ENCODE peak calls at places on chromosomes 6 and 20, in eight cellular contexts. E, O, A, Y, Z, I, W and H are unnamed samples.

GRCh38 chr6:125191916-125192609 is 38.5 kb downstream of the TPD52L1 start:
- DNase-seq in I (peak), W (peak), O (peak), Z (peak), A (peak), E (peak), Y (peak), H (peak)

GRCh38 chr6:147061152-147061551 is 143.1 kb upstream of the STXBP5 start:
- DNase-seq in O (no peak), W (no peak), Y (no peak), A (no peak), E (no peak), I (no peak), Z (no peak), H (no peak)

GRCh38 chr6:108114861-108115597 is 40.5 kb upstream of the OSTM1 start:
- DNase-seq in Z (peak), W (peak), I (peak), A (peak), Y (no peak), O (peak), E (no peak), H (no peak)

GRCh38 chr6:6724319-6725119 is 136.0 kb downstream of the LY86 start:
- DNase-seq in O (peak), I (peak), A (peak), Z (peak), E (peak), W (peak), Y (peak), H (no peak)

GRCh38 chr6:1695546-1696494 is 86.1 kb downstream of the FOXC1 start:
- DNase-seq in W (no peak), A (no peak), Y (no peak), I (no peak), O (no peak), Z (no peak), E (no peak), H (no peak)

GRCh38 chr6:163722293-163722692 is 307.8 kb downstream of the QKI start:
- DNase-seq in I (no peak), Y (no peak), Z (no peak), W (no peak), O (no peak), E (no peak), A (no peak), H (no peak)

GRCh38 chr6:142374090-142374783 is 72.4 kb downstream of the ADGRG6 start:
- DNase-seq in A (no peak), Y (no peak), O (no peak), E (no peak), I (no peak), Z (no peak), W (no peak), H (no peak)

GRCh38 chr20:62832951-62833391 is 16.1 kb downstream of the COL9A3 start:
- DNase-seq in I (no peak), Y (no peak), Z (no peak), O (no peak), E (no peak), A (no peak), W (no peak), H (no peak)

GRCh38 chr6:19697744-19698290 is 139.4 kb upstream of the ID4 start:
- DNase-seq in Z (peak), A (no peak), W (no peak), O (no peak), I (peak), Y (no peak), E (no peak), H (no peak)

GRCh38 chr6:154606457-154606856 is 96.0 kb upstream of the CNKSR3 start:
- DNase-seq in W (no peak), I (peak), A (no peak), E (no peak), Z (peak), O (no peak), Y (peak), H (peak)

GRCh38 chr20:45842169-45842812 is 8.7 kb downstream of the SNX21 start:
- DNase-seq in A (no peak), I (no peak), O (no peak), Z (peak), E (no peak), Y (peak), W (no peak), H (peak)

GRCh38 chr20:47727170-47727880 is 58.0 kb downstream of the SULF2 start:
- DNase-seq in Y (peak), Z (no peak), I (no peak), A (no peak), E (no peak), O (peak), W (peak), H (peak)

GRCh38 chr6:7140631-7141366 is 33.0 kb downstream of the RREB1 start:
- DNase-seq in Y (peak), O (peak), Z (peak), E (peak), W (peak), I (peak), A (peak), H (no peak)

GRCh38 chr6:169204167-169204566 is 49.5 kb downstream of the THBS2 start:
- DNase-seq in A (no peak), W (no peak), E (no peak), I (no peak), O (no peak), Z (no peak), Y (no peak), H (no peak)

GRCh38 chr6:35663447-35664235 is 25.1 kb downstream of the FKBP5 start:
- DNase-seq in Y (peak), E (no peak), A (no peak), W (no peak), O (no peak), I (peak), Z (peak), H (no peak)

GRCh38 chr6:72182337-72183246 is 296.2 kb downstream of the RIMS1 start:
- DNase-seq in A (no peak), Y (peak), W (peak), Z (peak), E (no peak), I (peak), O (no peak), H (no peak)

GRCh38 chr6:32086661-32087573 is 22.2 kb downstream of the TNXB start:
- DNase-seq in Y (peak), Z (peak), I (peak), A (no peak), E (no peak), O (no peak), W (peak), H (peak)

GRCh38 chr6:87825865-87826264 is 123.8 kb upstream of the AKIRIN2 start:
- DNase-seq in Z (no peak), O (no peak), I (no peak), A (no peak), Y (peak), W (no peak), E (no peak), H (no peak)

GRCh38 chr6:38695227-38695900 is 7.6 kb downstream of the GLO1 start:
- DNase-seq in W (no peak), A (no peak), O (no peak), Y (no peak), Z (no peak), I (no peak), E (no peak), H (no peak)

GRCh38 chr20:60087563-60088105 is 129.4 kb downstream of the CDH26 start:
- DNase-seq in W (no peak), A (no peak), Y (no peak), E (no peak), O (no peak), I (no peak), Z (no peak), H (no peak)

GRCh38 chr6:47780510-47781356 is 1.1 kb upstream of the OPN5 start:
- DNase-seq in A (peak), Z (peak), Y (peak), W (no peak), E (peak), I (peak), O (no peak), H (no peak)

GRCh38 chr6:143097224-143097795 is 36.6 kb downstream of the AIG1 start:
- DNase-seq in Y (no peak), E (no peak), O (no peak), W (no peak), Z (no peak), I (peak), A (no peak), H (no peak)

GRCh38 chr20:22663528-22664025 is 79.2 kb upstream of the FOXA2 start:
- DNase-seq in A (no peak), Y (no peak), I (no peak), Z (no peak), W (no peak), E (no peak), O (no peak), H (no peak)

GRCh38 chr6:111757342-111757741 is 115.9 kb downstream of the FYN start:
- DNase-seq in A (no peak), Y (no peak), O (no peak), Z (peak), W (no peak), I (peak), E (no peak), H (no peak)

GRCh38 chr20:19758888-19759331 is 852 bp downstream of the RIN2 start:
- DNase-seq in E (no peak), O (peak), I (peak), Z (peak), Y (no peak), W (peak), A (peak), H (no peak)
- H3K4me3 ChIP-seq in E (no peak), O (peak), I (peak), Z (peak), Y (no peak), W (peak), A (peak), H (no peak)

DNA sequence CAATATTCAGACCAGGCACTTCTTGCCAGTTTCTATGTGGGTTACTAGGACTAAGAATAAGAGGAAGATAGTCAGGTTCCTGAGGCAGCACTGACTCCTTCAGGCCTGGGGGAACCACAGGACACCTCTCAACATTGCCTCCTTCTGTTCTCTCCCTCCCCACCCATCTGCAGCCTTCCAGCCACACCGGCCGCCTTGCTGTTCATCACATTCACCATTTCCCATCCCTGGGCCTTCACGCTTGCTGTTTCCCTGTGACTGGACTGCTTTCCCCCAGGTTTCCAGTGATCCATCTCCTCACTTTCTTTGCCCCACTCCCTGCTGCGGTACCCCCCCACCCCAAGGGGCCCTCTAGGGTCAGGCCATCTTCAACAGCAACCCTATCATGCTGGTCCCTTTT is 69.2 kb upstream of the SIRPA start:
- DNase-seq in W (no peak), O (no peak), I (peak), Z (no peak), Y (no peak), E (no peak), A (no peak), H (no peak)
- TF ChIP-seq CTCF in W (no peak), O (no peak), I (no peak), Z (no peak), Y (no peak), E (no peak), A (no peak), H (no peak)

GRCh38 chr6:121441477-121441876 is 6.0 kb downstream of the GJA1 start:
- DNase-seq in E (no peak), A (no peak), W (no peak), Z (no peak), Y (no peak), O (no peak), I (no peak), H (no peak)
- H3K4me3 ChIP-seq in E (no peak), A (peak), W (peak), Z (no peak), Y (no peak), O (peak), I (no peak), H (no peak)

GRCh38 chr6:99739526-99739925 is 132.9 kb downstream of the PRDM13 start:
- DNase-seq in Y (no peak), A (peak), Z (no peak), E (no peak), I (no peak), W (peak), O (peak), H (no peak)

GRCh38 chr6:99741092-99741491 is 134.5 kb downstream of the PRDM13 start:
- DNase-seq in Y (no peak), O (no peak), I (no peak), E (no peak), A (no peak), W (no peak), Z (no peak), H (no peak)

DNA sequence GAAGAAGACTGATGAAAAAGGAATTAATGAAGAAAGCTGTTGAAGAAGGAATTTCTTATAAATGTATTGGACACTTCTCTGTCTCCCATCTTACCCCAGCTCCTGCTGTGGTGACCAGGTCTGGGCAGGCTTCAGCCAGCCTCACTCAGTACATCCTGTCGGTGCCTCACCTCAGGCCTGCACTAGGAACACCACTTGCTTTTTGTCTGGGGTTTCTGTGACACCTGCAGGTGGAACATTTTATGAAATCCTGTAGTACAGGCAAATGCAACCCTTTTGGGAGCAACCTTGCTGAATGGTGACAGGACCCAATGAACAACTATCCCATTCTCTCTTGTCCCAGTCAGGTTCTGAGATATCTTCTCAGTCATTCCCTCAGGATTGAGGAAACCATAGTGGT is 129.7 kb downstream of the PRDM13 start:
- DNase-seq in W (no peak), Y (peak), E (peak), I (no peak), Z (peak), A (no peak), O (no peak), H (no peak)
- TF ChIP-seq CTCF in W (no peak), Y (no peak), E (no peak), I (no peak), Z (no peak), A (no peak), O (no peak), H (peak)

GRCh38 chr6:27604986-27605385 is 132.1 kb upstream of the ZNF184 start:
- DNase-seq in O (no peak), W (no peak), Y (peak), Z (no peak), I (peak), E (no peak), A (no peak), H (no peak)
- H3K4me3 ChIP-seq in O (peak), W (no peak), Y (peak), Z (peak), I (peak), E (peak), A (no peak), H (peak)

GRCh38 chr6:105001906-105002305 is 45.0 kb downstream of the LIN28B start:
- DNase-seq in I (no peak), A (no peak), E (no peak), O (no peak), W (no peak), Z (no peak), Y (no peak), H (no peak)

GRCh38 chr6:105001063-105001462 is 44.2 kb downstream of the LIN28B start:
- DNase-seq in E (no peak), O (no peak), Y (no peak), W (no peak), I (no peak), A (no peak), Z (no peak), H (no peak)

GRCh38 chr6:104995989-104996617 is 39.2 kb downstream of the LIN28B start:
- DNase-seq in W (no peak), Z (peak), A (no peak), O (no peak), Y (peak), E (no peak), I (peak), H (no peak)
- TF ChIP-seq CTCF in W (no peak), Z (no peak), A (no peak), O (peak), Y (no peak), E (peak), I (no peak), H (no peak)

GRCh38 chr20:51498765-51499540 is 43.6 kb downstream of the NFATC2 start:
- DNase-seq in A (no peak), O (no peak), Y (no peak), W (no peak), Z (no peak), E (no peak), I (no peak), H (no peak)

GRCh38 chr20:51496964-51497363 is 45.6 kb downstream of the NFATC2 start:
- DNase-seq in E (no peak), W (no peak), I (no peak), Z (no peak), A (no peak), O (no peak), Y (no peak), H (no peak)

GRCh38 chr20:51495921-51496545 is 46.5 kb downstream of the NFATC2 start:
- DNase-seq in I (no peak), A (no peak), E (no peak), Z (no peak), Y (no peak), W (no peak), O (no peak), H (no peak)

GRCh38 chr20:51500311-51500710 is 42.2 kb downstream of the NFATC2 start:
- DNase-seq in I (peak), W (no peak), Y (peak), A (no peak), O (no peak), E (no peak), Z (no peak), H (peak)

DNA sequence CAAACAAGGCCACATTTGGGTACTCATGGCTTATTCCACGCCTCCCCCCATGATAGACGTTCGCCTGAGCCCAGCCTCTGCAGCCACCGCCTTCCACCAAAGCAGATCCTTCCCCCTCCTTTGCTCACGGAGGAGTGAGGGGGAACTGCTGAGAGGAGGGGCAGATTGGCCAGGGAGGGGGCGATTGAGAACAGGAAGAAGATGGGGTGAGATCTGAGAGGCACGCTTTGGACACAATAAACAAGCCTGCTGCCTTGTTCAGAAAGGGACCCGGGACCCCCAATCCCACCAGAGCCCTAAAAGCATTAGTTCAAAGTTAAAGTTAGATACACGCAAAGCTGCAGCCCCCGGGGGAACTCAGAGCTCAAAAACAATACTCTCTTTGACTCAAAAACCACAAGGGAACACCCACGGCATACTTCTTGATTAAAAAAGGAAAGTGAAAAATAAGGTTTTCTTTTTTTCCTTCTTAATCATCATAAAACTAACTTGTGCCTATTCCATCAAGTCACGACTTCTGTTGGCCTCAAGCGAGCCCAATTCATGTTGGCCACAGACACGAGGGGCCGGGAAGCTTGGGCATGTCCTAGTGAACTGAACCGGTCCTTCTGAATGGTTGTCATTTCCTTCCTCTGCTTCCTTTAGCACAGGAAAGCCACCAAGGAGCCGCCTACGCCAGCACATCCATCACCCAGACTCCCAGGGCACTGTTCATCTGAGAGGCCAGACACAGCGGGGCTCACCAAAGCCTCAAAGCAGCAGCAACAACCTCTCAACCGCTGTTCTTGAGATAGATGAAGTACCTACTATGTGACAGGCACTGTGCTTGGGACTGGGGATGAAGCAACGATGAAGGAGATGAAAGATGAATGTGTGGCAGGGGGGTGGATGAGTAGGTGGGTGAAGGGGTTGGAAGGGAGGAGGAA is 44.7 kb downstream of the NFATC2 start:
- DNase-seq in A (peak), O (no peak), Z (peak), E (no peak), W (peak), I (peak), Y (peak), H (peak)
- H3K4me3 ChIP-seq in A (no peak), O (peak), Z (no peak), E (no peak), W (no peak), I (no peak), Y (peak), H (no peak)

GRCh38 chr6:159169557-159170332 is 545 bp downstream of the FNDC1 start:
- DNase-seq in I (peak), A (peak), E (no peak), Z (peak), O (peak), W (no peak), Y (no peak), H (no peak)

GRCh38 chr6:159170333-159170672 is 1.1 kb downstream of the FNDC1 start:
- DNase-seq in Z (peak), I (no peak), O (no peak), Y (no peak), W (no peak), A (no peak), E (no peak), H (no peak)

GRCh38 chr6:159168536-159169192 is 536 bp upstream of the FNDC1 start:
- DNase-seq in W (peak), Y (no peak), Z (peak), A (peak), O (peak), I (no peak), E (no peak), H (no peak)

GRCh38 chr6:159170999-159171712 is 2.0 kb downstream of the FNDC1 start:
- DNase-seq in Y (no peak), W (no peak), A (no peak), I (peak), O (peak), E (no peak), Z (peak), H (no peak)

DNA sequence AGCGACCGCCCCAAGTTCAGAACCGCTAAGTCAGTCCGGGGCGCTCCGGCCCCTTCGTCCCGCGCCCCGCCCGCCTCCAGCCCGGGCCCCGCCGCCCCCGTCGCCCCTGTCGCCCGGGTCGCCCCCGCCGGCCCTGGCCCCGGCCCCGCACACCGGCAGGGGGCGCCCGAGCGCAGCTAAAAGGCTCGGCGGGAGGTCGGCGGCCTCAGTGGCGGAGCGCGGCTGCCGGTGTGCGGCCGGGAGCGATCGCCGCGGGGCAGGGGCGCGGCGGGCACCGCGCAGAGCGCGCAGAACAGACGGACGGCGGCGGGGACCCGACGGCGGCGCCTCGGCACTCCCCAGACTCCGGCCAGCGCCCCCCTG is at the start of gene FNDC1:
- DNase-seq in I (no peak), Y (peak), A (no peak), W (peak), O (peak), Z (no peak), E (no peak), H (no peak)
- TF ChIP-seq CTCF in I (peak), Y (peak), A (no peak), W (peak), O (no peak), Z (no peak), E (no peak), H (peak)